ENCODE peak calls at places on chromosomes 3 and 15, in nine cellular contexts. M, K, E, X, L, N, P, O and Z are unnamed samples.

GRCh38 chr15:99616773-99617342 is 51.1 kb downstream of the MEF2A start:
- DNase-seq in P (no peak), X (no peak), M (no peak), E (no peak), K (no peak), N (no peak), L (no peak), O (no peak), Z (no peak)

GRCh38 chr3:150308481-150308918 is 99.6 kb upstream of the TSC22D2 start:
- DNase-seq in L (no peak), O (peak; percentile 61), M (no peak), P (no peak), E (no peak), K (peak; percentile 49), N (no peak), X (no peak), Z (no peak)

GRCh38 chr15:90955911-90956310 is 1.2 kb downstream of the RCCD1 start:
- DNase-seq in N (no peak), K (no peak), X (no peak), O (no peak), L (no peak), E (no peak), P (peak; percentile 84), M (no peak), Z (no peak)

GRCh38 chr3:169241575-169241927 is 422.0 kb downstream of the MECOM start:
- DNase-seq in K (no peak), L (no peak), E (peak; percentile 78), M (no peak), P (no peak), O (no peak), N (no peak), X (peak; percentile 88), Z (no peak)

GRCh38 chr3:126926684-126927404 is 56.1 kb upstream of the PLXNA1 start:
- DNase-seq in E (peak; percentile 39), X (peak; percentile 95), K (peak; percentile 85), O (no peak), P (no peak), L (no peak), M (no peak), N (no peak), Z (no peak)

GRCh38 chr3:34212671-34213070 is 414.2 kb downstream of the PDCD6IP start:
- DNase-seq in O (no peak), M (no peak), N (no peak), E (no peak), L (no peak), K (no peak), P (no peak), X (peak; percentile 83), Z (no peak)

GRCh38 chr15:89551502-89551901 is 23.8 kb upstream of the TICRR start:
- DNase-seq in N (peak; percentile 60), L (no peak), E (no peak), X (no peak), O (no peak), K (no peak), M (no peak), P (no peak), Z (no peak)

GRCh38 chr3:159914421-159914820 is 74.2 kb upstream of the IL12A start:
- DNase-seq in P (no peak), L (no peak), K (no peak), N (no peak), M (no peak), E (no peak), X (no peak), O (no peak), Z (peak; percentile 43)

GRCh38 chr3:123285066-123285465 is 83.3 kb downstream of the SEC22A start:
- DNase-seq in K (no peak), P (no peak), M (no peak), X (no peak), E (no peak), O (no peak), L (no peak), N (peak; percentile 3), Z (no peak)

GRCh38 chr3:100993309-100993708 is at the start of gene ABI3BP:
- DNase-seq in P (peak; percentile 5), N (no peak), L (no peak), K (peak; percentile 81), X (peak; percentile 86), O (peak; percentile 55), M (no peak), E (peak; percentile 6), Z (peak; percentile 59)

GRCh38 chr3:8110966-8111798 is 390.4 kb upstream of the LMCD1 start:
- DNase-seq in P (peak; percentile 64), M (no peak), E (peak; percentile 59), X (peak; percentile 75), N (peak; percentile 44), K (peak; percentile 47), O (no peak), L (peak; percentile 63), Z (peak; percentile 62)

GRCh38 chr3:129162729-129163579 is 2.1 kb upstream of the ISY1 start:
- DNase-seq in O (no peak), X (no peak), P (no peak), M (no peak), L (no peak), N (no peak), E (no peak), K (no peak), Z (no peak)

GRCh38 chr15:41417812-41418211 is 917 bp downstream of the RTF1 start:
- DNase-seq in E (no peak), K (no peak), P (peak; percentile 17), O (no peak), M (no peak), N (peak; percentile 37), X (peak; percentile 15), L (no peak), Z (peak; percentile 7)

GRCh38 chr3:142940472-142940871 is 23.0 kb downstream of the PAQR9 start:
- DNase-seq in P (no peak), O (no peak), L (no peak), E (no peak), M (no peak), N (no peak), X (no peak), K (no peak), Z (no peak)